ENCODE peak calls at places on chromosome 2, in ten cellular contexts. R is GF-D8, A is NCI-H1417, Q is substantia nigra, F is NCI-H1105, I is astrocyte of the hippocampus, L is AG20443, V is fibroblast of the aortic adventitia, M is iris pigment epithelial cell, G is non-pigmented ciliary epithelial cell. T is an unnamed sample.

GRCh38 chr2:20931346-20931745 is 108.4 kb upstream of the LDAH start:
- DNase-seq in M (no peak), A (no peak), Q (no peak), I (no peak), L (no peak), G (no peak), R (no peak), V (no peak), F (no peak), T (no peak)

GRCh38 chr2:166127217-166128155 is at the start of gene SCN1A:
- DNase-seq in R (no peak), M (peak; percentile 43), G (no peak), Q (no peak), L (peak; percentile 29), F (peak; percentile 62), A (peak; percentile 12), I (peak; percentile 56), V (peak; percentile 72), T (peak; percentile 56)

GRCh38 chr2:62102402-62102920 is 93.5 kb upstream of the B3GNT2 start:
- DNase-seq in L (no peak), A (no peak), Q (no peak), R (no peak), M (no peak), F (no peak), G (no peak), I (no peak), V (no peak), T (no peak)

GRCh38 chr2:95310211-95310610 is 13.1 kb downstream of the KCNIP3 start:
- DNase-seq in G (no peak), F (no peak), Q (no peak), L (no peak), R (no peak), V (no peak), I (no peak), A (no peak), M (no peak), T (no peak)

GRCh38 chr2:76556054-76556453 is 845.3 kb upstream of the GCFC2 start:
- DNase-seq in L (no peak), G (no peak), R (no peak), Q (no peak), F (peak; percentile 16), M (no peak), A (no peak), V (no peak), I (no peak), T (no peak)

GRCh38 chr2:196459539-196459938 is 180.0 kb upstream of the CCDC150 start:
- DNase-seq in R (no peak), F (no peak), V (peak; percentile 72), A (no peak), I (peak; percentile 86), L (peak; percentile 18), M (peak; percentile 88), G (peak; percentile 51), Q (no peak), T (no peak)

GRCh38 chr2:240259924-240260529 is 119.6 kb upstream of the OTOS start:
- DNase-seq in V (no peak), F (no peak), L (no peak), R (no peak), G (no peak), I (no peak), Q (no peak), M (no peak), A (no peak), T (no peak)

GRCh38 chr2:198880421-198880820 is 577.3 kb downstream of the SATB2 start:
- DNase-seq in L (no peak), R (no peak), F (no peak), A (no peak), G (no peak), M (no peak), Q (no peak), V (no peak), I (peak; percentile 12), T (no peak)

T was measured in lung microvascular endothelial cell.